ENCODE peak calls at places on chromosomes 1 and 21, in six cellular contexts. A, G, M, B, V and D are unnamed samples.

GRCh38 chr1:167328762-167329483 is 108.2 kb downstream of the POU2F1 start:
- DNase-seq in A (no peak), G (no peak), M (no peak), B (peak), V (no peak), D (no peak)

GRCh38 chr1:206463911-206464310 is 6.4 kb upstream of the IKBKE start:
- DNase-seq in A (no peak), G (no peak), M (no peak), B (no peak), V (no peak), D (no peak)

GRCh38 chr1:216739771-216740170 is 16.5 kb upstream of the ESRRG start:
- DNase-seq in A (no peak), G (no peak), M (no peak), B (no peak), V (no peak), D (no peak)

GRCh38 chr21:25759573-25759972 is 24.8 kb downstream of the GABPA start:
- DNase-seq in A (no peak), G (no peak), M (no peak), B (no peak), V (no peak), D (no peak)

GRCh38 chr1:85148524-85149250 is 52.1 kb downstream of the SYDE2 start:
- DNase-seq in A (no peak), G (no peak), M (no peak), B (peak), V (no peak), D (peak)

GRCh38 chr1:89528382-89528780 is 3.8 kb downstream of the LRRC8B start:
- DNase-seq in A (no peak), G (no peak), M (no peak), B (no peak), V (no peak), D (no peak)

GRCh38 chr1:35569956-35570355 is 3.2 kb upstream of the TFAP2E start:
- DNase-seq in A (no peak), G (no peak), M (no peak), B (no peak), V (no peak), D (no peak)

GRCh38 chr1:195516036-195516435 is 1092.2 kb downstream of the KCNT2 start:
- DNase-seq in A (no peak), G (no peak), M (no peak), B (no peak), V (no peak), D (no peak)

GRCh38 chr1:53625049-53625448 is 113.9 kb downstream of the GLIS1 start:
- DNase-seq in A (no peak), G (no peak), M (no peak), B (no peak), V (no peak), D (no peak)

GRCh38 chr1:17603091-17603841 is 63.8 kb downstream of the ARHGEF10L start:
- DNase-seq in A (peak), G (no peak), M (no peak), B (no peak), V (no peak), D (no peak)

GRCh38 chr1:17606826-17607440 is 67.4 kb downstream of the ARHGEF10L start:
- DNase-seq in A (peak), G (peak), M (peak), B (peak), V (peak), D (peak)

GRCh38 chr1:17609529-17609928 is 70.0 kb downstream of the ARHGEF10L start:
- DNase-seq in A (no peak), G (no peak), M (no peak), B (no peak), V (no peak), D (no peak)

GRCh38 chr1:17607644-17608581 is 68.4 kb downstream of the ARHGEF10L start:
- DNase-seq in A (no peak), G (no peak), M (no peak), B (no peak), V (no peak), D (no peak)

GRCh38 chr1:17605582-17606344 is 66.3 kb downstream of the ARHGEF10L start:
- DNase-seq in A (no peak), G (no peak), M (no peak), B (no peak), V (no peak), D (no peak)
- TF ChIP-seq TAF1 in A (no peak), G (no peak), M (no peak), B (no peak), V (no peak), D (no peak)

GRCh38 chr1:230641346-230641745 is 935 bp upstream of the COG2 start:
- DNase-seq in A (no peak), G (no peak), M (no peak), B (no peak), V (peak), D (no peak)

GRCh38 chr1:230636575-230637163 is 5.6 kb upstream of the COG2 start:
- DNase-seq in A (no peak), G (no peak), M (no peak), B (no peak), V (no peak), D (no peak)

GRCh38 chr1:230641900-230642262 is 400 bp upstream of the COG2 start:
- DNase-seq in A (no peak), G (no peak), M (no peak), B (no peak), V (no peak), D (no peak)

GRCh38 chr1:230642263-230642959 is at the start of gene COG2:
- DNase-seq in A (peak), G (peak), M (peak), B (peak), V (peak), D (peak)

GRCh38 chr1:230639714-230640209 is 2.5 kb upstream of the COG2 start:
- DNase-seq in A (no peak), G (no peak), M (peak), B (no peak), V (no peak), D (no peak)
- TF ChIP-seq POLR2AphosphoS5 in A (no peak), G (no peak), M (no peak), B (no peak), V (no peak), D (no peak)

GRCh38 chr21:36104306-36105300 is 30.3 kb upstream of the CBR3 start:
- DNase-seq in A (peak), G (peak), M (no peak), B (no peak), V (no peak), D (no peak)

GRCh38 chr21:36099000-36099399 is 29.2 kb downstream of the CBR1 start:
- DNase-seq in A (no peak), G (no peak), M (no peak), B (no peak), V (no peak), D (no peak)

GRCh38 chr21:36103434-36103833 is 31.4 kb upstream of the CBR3 start:
- DNase-seq in A (no peak), G (no peak), M (no peak), B (no peak), V (no peak), D (no peak)

GRCh38 chr21:36097427-36098230 is 27.8 kb downstream of the CBR1 start:
- DNase-seq in A (no peak), G (no peak), M (no peak), B (no peak), V (no peak), D (no peak)

GRCh38 chr21:36100971-36101641 is 31.3 kb downstream of the CBR1 start:
- DNase-seq in A (no peak), G (no peak), M (no peak), B (no peak), V (no peak), D (no peak)
- TF ChIP-seq TAF1 in A (no peak), G (no peak), M (no peak), B (no peak), V (no peak), D (no peak)

GRCh38 chr1:237341391-237341790 is 299.4 kb downstream of the RYR2 start:
- DNase-seq in A (no peak), G (no peak), M (no peak), B (no peak), V (no peak), D (no peak)
- TF ChIP-seq POLR2AphosphoS5 in A (no peak), G (no peak), M (no peak), B (no peak), V (no peak), D (no peak)

GRCh38 chr1:3282186-3282585 is 172.3 kb upstream of the ARHGEF16 start:
- DNase-seq in A (no peak), G (no peak), M (no peak), B (no peak), V (no peak), D (no peak)
- TF ChIP-seq TAF1 in A (no peak), G (no peak), M (no peak), B (no peak), V (no peak), D (no peak)

GRCh38 chr21:41750051-41750450 is 16.8 kb downstream of the RIPK4 start:
- DNase-seq in A (no peak), G (no peak), M (no peak), B (no peak), V (no peak), D (no peak)
- TF ChIP-seq POLR2AphosphoS5 in A (no peak), G (no peak), M (no peak), B (no peak), V (no peak), D (no peak)